ENCODE peak calls at places on chromosomes 11 and 22, in eight cellular contexts. One of them, this sample, is unnamed.

GRCh38 chr11:80916180-80916811 is 1475.5 kb upstream of the TENM4 start:
- DNase-seq in HTR-8/SVneo: no peak
- DNase-seq in activated CD4-positive, CD25-positive, alpha-beta regulatory T cell treated with anti-CD3 and anti-CD28 coated beads, Interleukin-2, amount 50 U/mL, for 16 hours: no peak
- DNase-seq in foreskin fibroblast: no peak
- DNase-seq in anterior cingulate cortex: no peak
- DNase-seq in T-cell: no peak
- DNase-seq in activated effector memory CD4-positive, alpha-beta T cell treated with Interleukin-2 at 50 U/mL for 16 hours: no peak
- DNase-seq in activated CD4-positive, alpha-beta T cell treated with anti-CD3 and anti-CD28 coated beads, Interleukin-2, amount 50 U/mL, for 24 hours: no peak
- DNase-seq in this sample: no peak

GRCh38 chr22:42949159-42949558 is 65.8 kb downstream of the PACSIN2 start:
- DNase-seq in foreskin fibroblast: peak
- DNase-seq in T-cell: no peak
- DNase-seq in activated CD4-positive, alpha-beta T cell treated with anti-CD3 and anti-CD28 coated beads, Interleukin-2, amount 50 U/mL, for 24 hours: no peak
- DNase-seq in activated effector memory CD4-positive, alpha-beta T cell treated with Interleukin-2 at 50 U/mL for 16 hours: no peak
- DNase-seq in HTR-8/SVneo: no peak
- DNase-seq in activated CD4-positive, CD25-positive, alpha-beta regulatory T cell treated with anti-CD3 and anti-CD28 coated beads, Interleukin-2, amount 50 U/mL, for 16 hours: no peak
- DNase-seq in anterior cingulate cortex: no peak
- DNase-seq in this sample: no peak

GRCh38 chr11:111414936-111415335 is 35.9 kb upstream of the POU2AF1 start:
- DNase-seq in activated effector memory CD4-positive, alpha-beta T cell treated with Interleukin-2 at 50 U/mL for 16 hours: no peak
- DNase-seq in foreskin fibroblast: no peak
- DNase-seq in T-cell: no peak
- DNase-seq in HTR-8/SVneo: no peak
- DNase-seq in activated CD4-positive, alpha-beta T cell treated with anti-CD3 and anti-CD28 coated beads, Interleukin-2, amount 50 U/mL, for 24 hours: no peak
- DNase-seq in anterior cingulate cortex: no peak
- DNase-seq in activated CD4-positive, CD25-positive, alpha-beta regulatory T cell treated with anti-CD3 and anti-CD28 coated beads, Interleukin-2, amount 50 U/mL, for 16 hours: no peak
- DNase-seq in this sample: no peak

GRCh38 chr11:57527056-57527631 is 3.4 kb downstream of the TIMM10 start:
- DNase-seq in activated CD4-positive, alpha-beta T cell treated with anti-CD3 and anti-CD28 coated beads, Interleukin-2, amount 50 U/mL, for 24 hours: peak
- DNase-seq in T-cell: peak
- DNase-seq in activated CD4-positive, CD25-positive, alpha-beta regulatory T cell treated with anti-CD3 and anti-CD28 coated beads, Interleukin-2, amount 50 U/mL, for 16 hours: peak
- DNase-seq in anterior cingulate cortex: peak
- DNase-seq in HTR-8/SVneo: peak
- DNase-seq in activated effector memory CD4-positive, alpha-beta T cell treated with Interleukin-2 at 50 U/mL for 16 hours: peak
- DNase-seq in foreskin fibroblast: peak
- DNase-seq in this sample: peak

GRCh38 chr11:72924568-72925190 is 110.5 kb downstream of the ATG16L2 start:
- DNase-seq in T-cell: no peak
- DNase-seq in foreskin fibroblast: no peak
- DNase-seq in activated CD4-positive, CD25-positive, alpha-beta regulatory T cell treated with anti-CD3 and anti-CD28 coated beads, Interleukin-2, amount 50 U/mL, for 16 hours: no peak
- DNase-seq in anterior cingulate cortex: no peak
- DNase-seq in activated CD4-positive, alpha-beta T cell treated with anti-CD3 and anti-CD28 coated beads, Interleukin-2, amount 50 U/mL, for 24 hours: no peak
- DNase-seq in activated effector memory CD4-positive, alpha-beta T cell treated with Interleukin-2 at 50 U/mL for 16 hours: no peak
- DNase-seq in HTR-8/SVneo: peak
- DNase-seq in this sample: peak

GRCh38 chr11:57514538-57515331 is 767 bp downstream of the SLC43A1 start:
- DNase-seq in anterior cingulate cortex: peak
- DNase-seq in activated CD4-positive, CD25-positive, alpha-beta regulatory T cell treated with anti-CD3 and anti-CD28 coated beads, Interleukin-2, amount 50 U/mL, for 16 hours: peak
- DNase-seq in foreskin fibroblast: no peak
- DNase-seq in HTR-8/SVneo: no peak
- DNase-seq in T-cell: peak
- DNase-seq in activated CD4-positive, alpha-beta T cell treated with anti-CD3 and anti-CD28 coated beads, Interleukin-2, amount 50 U/mL, for 24 hours: no peak
- DNase-seq in activated effector memory CD4-positive, alpha-beta T cell treated with Interleukin-2 at 50 U/mL for 16 hours: peak
- DNase-seq in this sample: peak

GRCh38 chr22:44200451-44200850 is 19.7 kb downstream of the PARVG start:
- DNase-seq in T-cell: no peak
- DNase-seq in anterior cingulate cortex: no peak
- DNase-seq in activated CD4-positive, CD25-positive, alpha-beta regulatory T cell treated with anti-CD3 and anti-CD28 coated beads, Interleukin-2, amount 50 U/mL, for 16 hours: no peak
- DNase-seq in foreskin fibroblast: no peak
- DNase-seq in activated CD4-positive, alpha-beta T cell treated with anti-CD3 and anti-CD28 coated beads, Interleukin-2, amount 50 U/mL, for 24 hours: no peak
- DNase-seq in HTR-8/SVneo: no peak
- DNase-seq in activated effector memory CD4-positive, alpha-beta T cell treated with Interleukin-2 at 50 U/mL for 16 hours: no peak
- DNase-seq in this sample: no peak

GRCh38 chr11:67665537-67666302 is 8.7 kb downstream of the ALDH3B2 start:
- DNase-seq in activated effector memory CD4-positive, alpha-beta T cell treated with Interleukin-2 at 50 U/mL for 16 hours: no peak
- DNase-seq in activated CD4-positive, alpha-beta T cell treated with anti-CD3 and anti-CD28 coated beads, Interleukin-2, amount 50 U/mL, for 24 hours: no peak
- DNase-seq in T-cell: no peak
- DNase-seq in activated CD4-positive, CD25-positive, alpha-beta regulatory T cell treated with anti-CD3 and anti-CD28 coated beads, Interleukin-2, amount 50 U/mL, for 16 hours: no peak
- DNase-seq in anterior cingulate cortex: no peak
- DNase-seq in HTR-8/SVneo: no peak
- DNase-seq in foreskin fibroblast: no peak
- DNase-seq in this sample: no peak

GRCh38 chr11:120546312-120547205 is 35.0 kb downstream of the GRIK4 start:
- DNase-seq in T-cell: no peak
- DNase-seq in HTR-8/SVneo: peak
- DNase-seq in activated CD4-positive, alpha-beta T cell treated with anti-CD3 and anti-CD28 coated beads, Interleukin-2, amount 50 U/mL, for 24 hours: no peak
- DNase-seq in activated effector memory CD4-positive, alpha-beta T cell treated with Interleukin-2 at 50 U/mL for 16 hours: no peak
- DNase-seq in foreskin fibroblast: peak
- DNase-seq in activated CD4-positive, CD25-positive, alpha-beta regulatory T cell treated with anti-CD3 and anti-CD28 coated beads, Interleukin-2, amount 50 U/mL, for 16 hours: no peak
- DNase-seq in anterior cingulate cortex: no peak
- DNase-seq in this sample: no peak

GRCh38 chr11:26985941-26986340 is 8.0 kb upstream of the FIBIN start:
- DNase-seq in anterior cingulate cortex: no peak
- DNase-seq in activated CD4-positive, alpha-beta T cell treated with anti-CD3 and anti-CD28 coated beads, Interleukin-2, amount 50 U/mL, for 24 hours: no peak
- DNase-seq in activated effector memory CD4-positive, alpha-beta T cell treated with Interleukin-2 at 50 U/mL for 16 hours: no peak
- DNase-seq in T-cell: no peak
- DNase-seq in HTR-8/SVneo: no peak
- DNase-seq in activated CD4-positive, CD25-positive, alpha-beta regulatory T cell treated with anti-CD3 and anti-CD28 coated beads, Interleukin-2, amount 50 U/mL, for 16 hours: no peak
- DNase-seq in foreskin fibroblast: peak
- DNase-seq in this sample: no peak

GRCh38 chr11:126440276-126440675 is 84.8 kb downstream of the ST3GAL4 start:
- DNase-seq in T-cell: no peak
- DNase-seq in HTR-8/SVneo: no peak
- DNase-seq in activated CD4-positive, CD25-positive, alpha-beta regulatory T cell treated with anti-CD3 and anti-CD28 coated beads, Interleukin-2, amount 50 U/mL, for 16 hours: no peak
- DNase-seq in foreskin fibroblast: no peak
- DNase-seq in activated effector memory CD4-positive, alpha-beta T cell treated with Interleukin-2 at 50 U/mL for 16 hours: no peak
- DNase-seq in anterior cingulate cortex: no peak
- DNase-seq in activated CD4-positive, alpha-beta T cell treated with anti-CD3 and anti-CD28 coated beads, Interleukin-2, amount 50 U/mL, for 24 hours: no peak
- DNase-seq in this sample: no peak

GRCh38 chr11:86623736-86624135 is 48.7 kb downstream of the ME3 start:
- DNase-seq in foreskin fibroblast: no peak
- DNase-seq in T-cell: no peak
- DNase-seq in HTR-8/SVneo: no peak
- DNase-seq in activated CD4-positive, alpha-beta T cell treated with anti-CD3 and anti-CD28 coated beads, Interleukin-2, amount 50 U/mL, for 24 hours: no peak
- DNase-seq in anterior cingulate cortex: no peak
- DNase-seq in activated effector memory CD4-positive, alpha-beta T cell treated with Interleukin-2 at 50 U/mL for 16 hours: no peak
- DNase-seq in activated CD4-positive, CD25-positive, alpha-beta regulatory T cell treated with anti-CD3 and anti-CD28 coated beads, Interleukin-2, amount 50 U/mL, for 16 hours: no peak
- DNase-seq in this sample: no peak

GRCh38 chr11:91433284-91434010 is 791.2 kb upstream of the FAT3 start:
- DNase-seq in T-cell: no peak
- DNase-seq in activated CD4-positive, alpha-beta T cell treated with anti-CD3 and anti-CD28 coated beads, Interleukin-2, amount 50 U/mL, for 24 hours: no peak
- DNase-seq in activated CD4-positive, CD25-positive, alpha-beta regulatory T cell treated with anti-CD3 and anti-CD28 coated beads, Interleukin-2, amount 50 U/mL, for 16 hours: no peak
- DNase-seq in HTR-8/SVneo: no peak
- DNase-seq in anterior cingulate cortex: no peak
- DNase-seq in activated effector memory CD4-positive, alpha-beta T cell treated with Interleukin-2 at 50 U/mL for 16 hours: no peak
- DNase-seq in foreskin fibroblast: no peak
- DNase-seq in this sample: no peak

GRCh38 chr11:76653674-76654309 is 16.8 kb downstream of the LRRC32 start:
- DNase-seq in foreskin fibroblast: peak
- DNase-seq in anterior cingulate cortex: no peak
- DNase-seq in activated effector memory CD4-positive, alpha-beta T cell treated with Interleukin-2 at 50 U/mL for 16 hours: no peak
- DNase-seq in activated CD4-positive, alpha-beta T cell treated with anti-CD3 and anti-CD28 coated beads, Interleukin-2, amount 50 U/mL, for 24 hours: no peak
- DNase-seq in T-cell: no peak
- DNase-seq in activated CD4-positive, CD25-positive, alpha-beta regulatory T cell treated with anti-CD3 and anti-CD28 coated beads, Interleukin-2, amount 50 U/mL, for 16 hours: no peak
- DNase-seq in HTR-8/SVneo: no peak
- DNase-seq in this sample: no peak

GRCh38 chr22:21079493-21079892 is 33.7 kb downstream of the LRRC74B start:
- DNase-seq in foreskin fibroblast: no peak
- DNase-seq in anterior cingulate cortex: no peak
- DNase-seq in HTR-8/SVneo: no peak
- DNase-seq in T-cell: no peak
- DNase-seq in activated CD4-positive, CD25-positive, alpha-beta regulatory T cell treated with anti-CD3 and anti-CD28 coated beads, Interleukin-2, amount 50 U/mL, for 16 hours: no peak
- DNase-seq in activated effector memory CD4-positive, alpha-beta T cell treated with Interleukin-2 at 50 U/mL for 16 hours: no peak
- DNase-seq in activated CD4-positive, alpha-beta T cell treated with anti-CD3 and anti-CD28 coated beads, Interleukin-2, amount 50 U/mL, for 24 hours: no peak
- DNase-seq in this sample: no peak

GRCh38 chr11:114614127-114614720 is 18.6 kb upstream of the NXPE4 start:
- DNase-seq in HTR-8/SVneo: no peak
- DNase-seq in activated effector memory CD4-positive, alpha-beta T cell treated with Interleukin-2 at 50 U/mL for 16 hours: no peak
- DNase-seq in activated CD4-positive, alpha-beta T cell treated with anti-CD3 and anti-CD28 coated beads, Interleukin-2, amount 50 U/mL, for 24 hours: no peak
- DNase-seq in activated CD4-positive, CD25-positive, alpha-beta regulatory T cell treated with anti-CD3 and anti-CD28 coated beads, Interleukin-2, amount 50 U/mL, for 16 hours: no peak
- DNase-seq in T-cell: no peak
- DNase-seq in foreskin fibroblast: no peak
- DNase-seq in anterior cingulate cortex: no peak
- DNase-seq in this sample: no peak

GRCh38 chr11:125945011-125945796 is 640 bp upstream of the VSIG10L2 start:
- DNase-seq in HTR-8/SVneo: no peak
- DNase-seq in activated effector memory CD4-positive, alpha-beta T cell treated with Interleukin-2 at 50 U/mL for 16 hours: no peak
- DNase-seq in T-cell: no peak
- DNase-seq in activated CD4-positive, CD25-positive, alpha-beta regulatory T cell treated with anti-CD3 and anti-CD28 coated beads, Interleukin-2, amount 50 U/mL, for 16 hours: no peak
- DNase-seq in activated CD4-positive, alpha-beta T cell treated with anti-CD3 and anti-CD28 coated beads, Interleukin-2, amount 50 U/mL, for 24 hours: no peak
- DNase-seq in foreskin fibroblast: no peak
- DNase-seq in anterior cingulate cortex: no peak
- DNase-seq in this sample: no peak

GRCh38 chr11:11983427-11983826 is 25.0 kb downstream of the DKK3 start:
- DNase-seq in anterior cingulate cortex: no peak
- DNase-seq in activated CD4-positive, alpha-beta T cell treated with anti-CD3 and anti-CD28 coated beads, Interleukin-2, amount 50 U/mL, for 24 hours: no peak
- DNase-seq in activated effector memory CD4-positive, alpha-beta T cell treated with Interleukin-2 at 50 U/mL for 16 hours: no peak
- DNase-seq in T-cell: no peak
- DNase-seq in activated CD4-positive, CD25-positive, alpha-beta regulatory T cell treated with anti-CD3 and anti-CD28 coated beads, Interleukin-2, amount 50 U/mL, for 16 hours: no peak
- DNase-seq in HTR-8/SVneo: no peak
- DNase-seq in foreskin fibroblast: no peak
- DNase-seq in this sample: no peak

GRCh38 chr22:20977516-20978170 is 4.5 kb upstream of the LZTR1 start:
- DNase-seq in activated effector memory CD4-positive, alpha-beta T cell treated with Interleukin-2 at 50 U/mL for 16 hours: no peak
- DNase-seq in T-cell: no peak
- DNase-seq in HTR-8/SVneo: no peak
- DNase-seq in foreskin fibroblast: no peak
- DNase-seq in activated CD4-positive, alpha-beta T cell treated with anti-CD3 and anti-CD28 coated beads, Interleukin-2, amount 50 U/mL, for 24 hours: no peak
- DNase-seq in activated CD4-positive, CD25-positive, alpha-beta regulatory T cell treated with anti-CD3 and anti-CD28 coated beads, Interleukin-2, amount 50 U/mL, for 16 hours: no peak
- DNase-seq in anterior cingulate cortex: no peak
- DNase-seq in this sample: no peak

GRCh38 chr22:26846645-26847044 is 189.3 kb downstream of the MIAT start:
- DNase-seq in activated CD4-positive, alpha-beta T cell treated with anti-CD3 and anti-CD28 coated beads, Interleukin-2, amount 50 U/mL, for 24 hours: no peak
- DNase-seq in foreskin fibroblast: no peak
- DNase-seq in T-cell: no peak
- DNase-seq in anterior cingulate cortex: no peak
- DNase-seq in activated CD4-positive, CD25-positive, alpha-beta regulatory T cell treated with anti-CD3 and anti-CD28 coated beads, Interleukin-2, amount 50 U/mL, for 16 hours: no peak
- DNase-seq in activated effector memory CD4-positive, alpha-beta T cell treated with Interleukin-2 at 50 U/mL for 16 hours: no peak
- DNase-seq in HTR-8/SVneo: no peak
- DNase-seq in this sample: no peak

GRCh38 chr11:31664129-31664528 is 147.0 kb downstream of the PAX6 start:
- DNase-seq in HTR-8/SVneo: no peak
- DNase-seq in T-cell: no peak
- DNase-seq in anterior cingulate cortex: no peak
- DNase-seq in activated CD4-positive, CD25-positive, alpha-beta regulatory T cell treated with anti-CD3 and anti-CD28 coated beads, Interleukin-2, amount 50 U/mL, for 16 hours: no peak
- DNase-seq in foreskin fibroblast: no peak
- DNase-seq in activated effector memory CD4-positive, alpha-beta T cell treated with Interleukin-2 at 50 U/mL for 16 hours: no peak
- DNase-seq in activated CD4-positive, alpha-beta T cell treated with anti-CD3 and anti-CD28 coated beads, Interleukin-2, amount 50 U/mL, for 24 hours: no peak
- DNase-seq in this sample: no peak

GRCh38 chr11:30023037-30023436 is 6.2 kb upstream of the KCNA4 start:
- DNase-seq in foreskin fibroblast: no peak
- DNase-seq in anterior cingulate cortex: no peak
- DNase-seq in T-cell: no peak
- DNase-seq in HTR-8/SVneo: no peak
- DNase-seq in activated effector memory CD4-positive, alpha-beta T cell treated with Interleukin-2 at 50 U/mL for 16 hours: no peak
- DNase-seq in activated CD4-positive, CD25-positive, alpha-beta regulatory T cell treated with anti-CD3 and anti-CD28 coated beads, Interleukin-2, amount 50 U/mL, for 16 hours: no peak
- DNase-seq in activated CD4-positive, alpha-beta T cell treated with anti-CD3 and anti-CD28 coated beads, Interleukin-2, amount 50 U/mL, for 24 hours: no peak
- DNase-seq in this sample: no peak

GRCh38 chr11:95762513-95762912 is 27.1 kb downstream of the FAM76B start:
- DNase-seq in T-cell: no peak
- DNase-seq in activated CD4-positive, alpha-beta T cell treated with anti-CD3 and anti-CD28 coated beads, Interleukin-2, amount 50 U/mL, for 24 hours: no peak
- DNase-seq in HTR-8/SVneo: no peak
- DNase-seq in activated CD4-positive, CD25-positive, alpha-beta regulatory T cell treated with anti-CD3 and anti-CD28 coated beads, Interleukin-2, amount 50 U/mL, for 16 hours: no peak
- DNase-seq in activated effector memory CD4-positive, alpha-beta T cell treated with Interleukin-2 at 50 U/mL for 16 hours: no peak
- DNase-seq in foreskin fibroblast: no peak
- DNase-seq in anterior cingulate cortex: no peak
- DNase-seq in this sample: no peak

GRCh38 chr22:48721394-48721666 is 1106.3 kb downstream of the BRD1 start:
- DNase-seq in HTR-8/SVneo: no peak
- DNase-seq in anterior cingulate cortex: no peak
- DNase-seq in activated CD4-positive, alpha-beta T cell treated with anti-CD3 and anti-CD28 coated beads, Interleukin-2, amount 50 U/mL, for 24 hours: no peak
- DNase-seq in activated CD4-positive, CD25-positive, alpha-beta regulatory T cell treated with anti-CD3 and anti-CD28 coated beads, Interleukin-2, amount 50 U/mL, for 16 hours: no peak
- DNase-seq in T-cell: no peak
- DNase-seq in foreskin fibroblast: no peak
- DNase-seq in activated effector memory CD4-positive, alpha-beta T cell treated with Interleukin-2 at 50 U/mL for 16 hours: no peak
- DNase-seq in this sample: no peak

GRCh38 chr11:47272706-47273105 is 2.8 kb downstream of the MADD start:
- DNase-seq in activated effector memory CD4-positive, alpha-beta T cell treated with Interleukin-2 at 50 U/mL for 16 hours: no peak
- DNase-seq in T-cell: no peak
- DNase-seq in foreskin fibroblast: no peak
- DNase-seq in activated CD4-positive, alpha-beta T cell treated with anti-CD3 and anti-CD28 coated beads, Interleukin-2, amount 50 U/mL, for 24 hours: no peak
- DNase-seq in anterior cingulate cortex: no peak
- DNase-seq in HTR-8/SVneo: no peak
- DNase-seq in activated CD4-positive, CD25-positive, alpha-beta regulatory T cell treated with anti-CD3 and anti-CD28 coated beads, Interleukin-2, amount 50 U/mL, for 16 hours: no peak
- DNase-seq in this sample: no peak

GRCh38 chr11:10587995-10588394 is 19.5 kb upstream of the LYVE1 start:
- DNase-seq in T-cell: no peak
- DNase-seq in HTR-8/SVneo: no peak
- DNase-seq in activated CD4-positive, alpha-beta T cell treated with anti-CD3 and anti-CD28 coated beads, Interleukin-2, amount 50 U/mL, for 24 hours: no peak
- DNase-seq in activated CD4-positive, CD25-positive, alpha-beta regulatory T cell treated with anti-CD3 and anti-CD28 coated beads, Interleukin-2, amount 50 U/mL, for 16 hours: no peak
- DNase-seq in activated effector memory CD4-positive, alpha-beta T cell treated with Interleukin-2 at 50 U/mL for 16 hours: no peak
- DNase-seq in foreskin fibroblast: no peak
- DNase-seq in anterior cingulate cortex: no peak
- DNase-seq in this sample: no peak

GRCh38 chr22:49202226-49202625 is 625.4 kb downstream of the BRD1 start:
- DNase-seq in foreskin fibroblast: no peak
- DNase-seq in activated CD4-positive, alpha-beta T cell treated with anti-CD3 and anti-CD28 coated beads, Interleukin-2, amount 50 U/mL, for 24 hours: no peak
- DNase-seq in HTR-8/SVneo: no peak
- DNase-seq in anterior cingulate cortex: no peak
- DNase-seq in activated CD4-positive, CD25-positive, alpha-beta regulatory T cell treated with anti-CD3 and anti-CD28 coated beads, Interleukin-2, amount 50 U/mL, for 16 hours: no peak
- DNase-seq in T-cell: no peak
- DNase-seq in activated effector memory CD4-positive, alpha-beta T cell treated with Interleukin-2 at 50 U/mL for 16 hours: no peak
- DNase-seq in this sample: no peak

GRCh38 chr11:38640854-38641253 is 2042.8 kb upstream of the RAG2 start:
- DNase-seq in T-cell: no peak
- DNase-seq in activated CD4-positive, alpha-beta T cell treated with anti-CD3 and anti-CD28 coated beads, Interleukin-2, amount 50 U/mL, for 24 hours: no peak
- DNase-seq in anterior cingulate cortex: no peak
- DNase-seq in activated effector memory CD4-positive, alpha-beta T cell treated with Interleukin-2 at 50 U/mL for 16 hours: no peak
- DNase-seq in activated CD4-positive, CD25-positive, alpha-beta regulatory T cell treated with anti-CD3 and anti-CD28 coated beads, Interleukin-2, amount 50 U/mL, for 16 hours: no peak
- DNase-seq in foreskin fibroblast: no peak
- DNase-seq in HTR-8/SVneo: no peak
- DNase-seq in this sample: no peak

GRCh38 chr11:76978818-76979217 is 55.4 kb upstream of the B3GNT6 start:
- DNase-seq in HTR-8/SVneo: no peak
- DNase-seq in anterior cingulate cortex: peak
- DNase-seq in activated CD4-positive, CD25-positive, alpha-beta regulatory T cell treated with anti-CD3 and anti-CD28 coated beads, Interleukin-2, amount 50 U/mL, for 16 hours: no peak
- DNase-seq in T-cell: no peak
- DNase-seq in activated effector memory CD4-positive, alpha-beta T cell treated with Interleukin-2 at 50 U/mL for 16 hours: no peak
- DNase-seq in foreskin fibroblast: no peak
- DNase-seq in activated CD4-positive, alpha-beta T cell treated with anti-CD3 and anti-CD28 coated beads, Interleukin-2, amount 50 U/mL, for 24 hours: no peak
- DNase-seq in this sample: no peak

GRCh38 chr11:2691991-2692841 is 7.6 kb downstream of the KCNQ1OT1 start:
- DNase-seq in HTR-8/SVneo: no peak
- DNase-seq in T-cell: no peak
- DNase-seq in anterior cingulate cortex: no peak
- DNase-seq in activated CD4-positive, CD25-positive, alpha-beta regulatory T cell treated with anti-CD3 and anti-CD28 coated beads, Interleukin-2, amount 50 U/mL, for 16 hours: no peak
- DNase-seq in activated CD4-positive, alpha-beta T cell treated with anti-CD3 and anti-CD28 coated beads, Interleukin-2, amount 50 U/mL, for 24 hours: no peak
- DNase-seq in activated effector memory CD4-positive, alpha-beta T cell treated with Interleukin-2 at 50 U/mL for 16 hours: no peak
- DNase-seq in foreskin fibroblast: no peak
- DNase-seq in this sample: peak

GRCh38 chr11:35009941-35010337 is 93.5 kb downstream of the PDHX start:
- DNase-seq in activated CD4-positive, alpha-beta T cell treated with anti-CD3 and anti-CD28 coated beads, Interleukin-2, amount 50 U/mL, for 24 hours: no peak
- DNase-seq in anterior cingulate cortex: no peak
- DNase-seq in activated effector memory CD4-positive, alpha-beta T cell treated with Interleukin-2 at 50 U/mL for 16 hours: no peak
- DNase-seq in foreskin fibroblast: no peak
- DNase-seq in HTR-8/SVneo: no peak
- DNase-seq in T-cell: no peak
- DNase-seq in activated CD4-positive, CD25-positive, alpha-beta regulatory T cell treated with anti-CD3 and anti-CD28 coated beads, Interleukin-2, amount 50 U/mL, for 16 hours: no peak
- DNase-seq in this sample: peak